ENCODE peak calls at places on chromosomes 5 and 9, in seven cellular contexts. G is GM23338, U is body of pancreas, L is choroid plexus epithelial cell, F is brain microvascular endothelial cell, Z is retinal pigment epithelial cell, B is kidney epithelial cell. H is an unnamed sample.

GRCh38 chr5:74865799-74866652 is at the start of gene FAM169A:
- DNase-seq in G (peak; percentile 77), U (peak; percentile 43), L (peak; percentile 16), F (no peak), Z (no peak), B (no peak), H (no peak)

GRCh38 chr9:79694676-79695400 is 123.1 kb downstream of the TLE4 start:
- DNase-seq in G (peak; percentile 77), U (no peak), L (peak; percentile 98), F (peak; percentile 90), Z (peak; percentile 26), B (peak; percentile 65), H (no peak)

GRCh38 chr5:135978212-135978631 is 23.4 kb upstream of the LECT2 start:
- DNase-seq in G (peak; percentile 35), U (no peak), L (peak; percentile 10), F (no peak), Z (no peak), B (no peak), H (no peak)

GRCh38 chr9:95381243-95381642 is 63.7 kb upstream of the FANCC start:
- DNase-seq in G (no peak), U (no peak), L (peak; percentile 66), F (peak; percentile 74), Z (no peak), B (no peak), H (no peak)

GRCh38 chr5:2783223-2783622 is 31.7 kb upstream of the IRX2 start:
- DNase-seq in G (peak; percentile 30), U (no peak), L (no peak), F (no peak), Z (no peak), B (no peak), H (no peak)

GRCh38 chr5:150612905-150613670 is 27.4 kb upstream of the SYNPO start:
- DNase-seq in G (no peak), U (peak; percentile 57), L (no peak), F (no peak), Z (no peak), B (no peak), H (no peak)

GRCh38 chr5:78811121-78811832 is 162.7 kb upstream of the LHFPL2 start:
- DNase-seq in G (no peak), U (no peak), L (no peak), F (no peak), Z (no peak), B (no peak), H (no peak)

GRCh38 chr9:115587310-115587709 is 469.4 kb upstream of the TNC start:
- DNase-seq in G (no peak), U (no peak), L (no peak), F (no peak), Z (no peak), B (no peak), H (no peak)

GRCh38 chr5:134103998-134104612 is 10.4 kb upstream of the TCF7 start:
- DNase-seq in G (no peak), U (no peak), L (no peak), F (no peak), Z (no peak), B (no peak), H (no peak)

GRCh38 chr9:120781236-120781635 is 12.0 kb downstream of the FBXW2 start:
- DNase-seq in G (no peak), U (no peak), L (no peak), F (no peak), Z (no peak), B (no peak), H (no peak)

GRCh38 chr9:87193925-87194380 is 246.6 kb upstream of the GAS1 start:
- DNase-seq in G (peak; percentile 33), U (no peak), L (peak; percentile 97), F (peak; percentile 86), Z (peak; percentile 71), B (peak; percentile 79), H (peak; percentile 91)

GRCh38 chr5:71839049-71839834 is 120.2 kb downstream of the CARTPT start:
- DNase-seq in G (no peak), U (no peak), L (no peak), F (no peak), Z (no peak), B (no peak), H (no peak)

GRCh38 chr5:93964421-93964820 is 223.0 kb upstream of the POU5F2 start:
- DNase-seq in G (no peak), U (no peak), L (no peak), F (no peak), Z (no peak), B (no peak), H (no peak)

GRCh38 chr9:21527579-21527978 is 45.5 kb upstream of the IFNE start:
- DNase-seq in G (no peak), U (no peak), L (no peak), F (no peak), Z (no peak), B (no peak), H (no peak)

GRCh38 chr9:18666348-18666747 is 192.4 kb downstream of the ADAMTSL1 start:
- DNase-seq in G (no peak), U (no peak), L (peak; percentile 36), F (no peak), Z (peak; percentile 95), B (no peak), H (no peak)

GRCh38 chr9:18923671-18924430 is 109.2 kb downstream of the SAXO1 start:
- DNase-seq in G (no peak), U (no peak), L (no peak), F (no peak), Z (no peak), B (no peak), H (no peak)

GRCh38 chr9:128705051-128705965 is 3.0 kb downstream of the PKN3 start:
- DNase-seq in G (no peak), U (peak; percentile 8), L (no peak), F (no peak), Z (no peak), B (no peak), H (no peak)

GRCh38 chr5:139050432-139050831 is 147.7 kb downstream of the SIL1 start:
- DNase-seq in G (no peak), U (no peak), L (no peak), F (no peak), Z (no peak), B (no peak), H (no peak)

GRCh38 chr9:115593587-115594091 is 475.7 kb upstream of the TNC start:
- DNase-seq in G (peak; percentile 79), U (peak; percentile 19), L (peak; percentile 79), F (peak; percentile 70), Z (no peak), B (no peak), H (no peak)

GRCh38 chr5:179833056-179833708 is 12.5 kb downstream of the SQSTM1 start:
- DNase-seq in G (no peak), U (no peak), L (peak; percentile 6), F (no peak), Z (no peak), B (no peak), H (no peak)

GRCh38 chr9:108759399-108759798 is 96.4 kb downstream of the ACTL7B start:
- DNase-seq in G (no peak), U (peak; percentile 50), L (no peak), F (no peak), Z (no peak), B (no peak), H (no peak)

GRCh38 chr9:108760841-108761240 is 94.9 kb downstream of the ACTL7B start:
- DNase-seq in G (no peak), U (no peak), L (no peak), F (no peak), Z (no peak), B (no peak), H (no peak)

GRCh38 chr9:108755979-108756378 is 99.8 kb downstream of the ACTL7B start:
- DNase-seq in G (peak; percentile 8), U (no peak), L (no peak), F (no peak), Z (no peak), B (no peak), H (no peak)

GRCh38 chr9:108759835-108760234 is 96.0 kb downstream of the ACTL7B start:
- DNase-seq in G (no peak), U (peak; percentile 29), L (no peak), F (no peak), Z (no peak), B (no peak), H (no peak)

GRCh38 chr9:108756746-108757490 is 98.9 kb downstream of the ACTL7B start:
- DNase-seq in G (peak; percentile 74), U (no peak), L (peak; percentile 14), F (no peak), Z (no peak), B (no peak), H (no peak)
- TF ChIP-seq CTCF in G (peak; percentile 64), U (no peak), L (peak; percentile 54), F (peak; percentile 52), Z (peak; percentile 57), B (peak; percentile 25), H (peak; percentile 54)

GRCh38 chr5:34789021-34789531 is 49.9 kb upstream of the TTC23L start:
- DNase-seq in G (peak; percentile 26), U (no peak), L (peak; percentile 34), F (peak; percentile 11), Z (no peak), B (no peak), H (peak; percentile 13)
- H3K4me3 ChIP-seq in G (no peak overlapping the region), U (no peak overlapping the region), L (no peak overlapping the region), F (no peak overlapping the region), Z (no peak overlapping the region), B (no peak overlapping the region), H (no peak overlapping the region)

DNA sequence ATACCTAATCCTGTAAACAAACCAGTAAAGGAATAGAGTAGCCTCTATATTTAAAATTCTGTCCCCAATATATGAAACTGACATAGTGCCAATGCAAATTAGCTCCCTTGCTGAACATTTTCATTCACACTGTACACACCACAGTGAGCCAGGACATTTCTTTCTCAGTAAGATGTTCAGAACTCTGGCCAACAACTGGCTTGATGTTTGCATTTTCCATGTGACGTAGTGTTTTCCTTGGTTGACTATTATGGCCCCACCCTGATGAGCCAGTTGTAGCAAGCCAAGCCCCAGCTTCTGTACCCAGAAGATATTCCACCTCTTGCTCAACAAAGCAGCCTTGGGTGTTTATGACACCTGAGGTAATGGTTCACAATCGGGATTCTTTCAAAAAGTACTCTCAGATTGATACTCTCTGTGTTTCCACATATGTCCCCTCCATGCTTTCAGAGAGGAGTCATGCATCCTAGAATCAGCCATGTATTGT is 17.7 kb upstream of the ANXA1 start:
- DNase-seq in G (no peak), U (no peak), L (peak; percentile 38), F (no peak), Z (no peak), B (no peak), H (no peak)
- TF ChIP-seq CTCF in G (no peak), U (no peak), L (no peak), F (no peak), Z (no peak), B (no peak), H (no peak)

GRCh38 chr5:172405708-172406107 is 48.6 kb downstream of the SH3PXD2B start:
- DNase-seq in G (no peak), U (no peak), L (no peak), F (no peak), Z (no peak), B (no peak), H (no peak)

GRCh38 chr5:172405226-172405625 is 49.1 kb downstream of the SH3PXD2B start:
- DNase-seq in G (no peak), U (no peak), L (no peak), F (no peak), Z (no peak), B (no peak), H (no peak)

GRCh38 chr5:172407861-172408260 is 46.5 kb downstream of the SH3PXD2B start:
- DNase-seq in G (no peak), U (no peak), L (peak; percentile 52), F (no peak), Z (no peak), B (peak; percentile 19), H (no peak)

GRCh38 chr5:172404746-172405145 is 49.6 kb downstream of the SH3PXD2B start:
- DNase-seq in G (no peak), U (no peak), L (no peak), F (no peak), Z (no peak), B (no peak), H (no peak)

GRCh38 chr5:172407241-172407691 is 47.1 kb downstream of the SH3PXD2B start:
- DNase-seq in G (no peak), U (no peak), L (no peak), F (no peak), Z (no peak), B (no peak), H (no peak)
- H3K4me3 ChIP-seq in G (no peak overlapping the region), U (no peak overlapping the region), L (no peak overlapping the region), F (no peak overlapping the region), Z (no peak overlapping the region), B (no peak overlapping the region), H (no peak overlapping the region)